ENCODE peak calls at places on chromosomes 4 and X, in ten cellular contexts. One of them, this sample, is unnamed.
A peak's percentile ranks its signal among the peaks of the same experiment; 100 is the strongest.

GRCh38 chr4:51858605-51859211 is 15.8 kb downstream of the DCUN1D4 start:
- DNase-seq in endothelial cell of umbilical vein: no peak
- DNase-seq in esophagus squamous epithelium: no peak
- DNase-seq in heart left ventricle: no peak
- DNase-seq in A549: no peak
- DNase-seq in NB4: no peak
- DNase-seq in body of pancreas: no peak
- DNase-seq in right lobe of liver: no peak
- DNase-seq in K562: no peak
- DNase-seq in H1: no peak
- DNase-seq in this sample: no peak

GRCh38 chrX:22760513-22761057 is 239.2 kb upstream of the DDX53 start:
- DNase-seq in endothelial cell of umbilical vein: no peak
- DNase-seq in esophagus squamous epithelium: no peak
- DNase-seq in heart left ventricle: no peak
- DNase-seq in A549: no peak
- DNase-seq in NB4: no peak
- DNase-seq in body of pancreas: no peak
- DNase-seq in right lobe of liver: no peak
- DNase-seq in K562: no peak
- DNase-seq in H1: no peak
- DNase-seq in this sample: no peak

GRCh38 chrX:109036624-109037023 is 300.3 kb upstream of the IRS4 start:
- DNase-seq in endothelial cell of umbilical vein: no peak
- DNase-seq in esophagus squamous epithelium: no peak
- DNase-seq in heart left ventricle: no peak
- DNase-seq in A549: no peak
- DNase-seq in NB4: no peak
- DNase-seq in body of pancreas: no peak
- DNase-seq in right lobe of liver: no peak
- DNase-seq in K562: no peak
- DNase-seq in H1: no peak
- DNase-seq in this sample: no peak

GRCh38 chrX:147476008-147476407 is 435.7 kb upstream of the FMR1 start:
- DNase-seq in endothelial cell of umbilical vein: no peak
- DNase-seq in esophagus squamous epithelium: no peak
- DNase-seq in heart left ventricle: no peak
- DNase-seq in A549: no peak
- DNase-seq in NB4: peak; percentile 24
- DNase-seq in body of pancreas: peak; percentile 22
- DNase-seq in right lobe of liver: no peak
- DNase-seq in K562: peak; percentile 4
- DNase-seq in H1: no peak
- DNase-seq in this sample: no peak

GRCh38 chrX:47664737-47665136 is 5.8 kb upstream of the UXT start:
- DNase-seq in endothelial cell of umbilical vein: no peak
- DNase-seq in esophagus squamous epithelium: no peak
- DNase-seq in heart left ventricle: no peak
- DNase-seq in A549: no peak
- DNase-seq in NB4: no peak
- DNase-seq in body of pancreas: no peak
- DNase-seq in right lobe of liver: no peak
- DNase-seq in K562: peak; percentile 24
- DNase-seq in H1: no peak
- DNase-seq in this sample: no peak

GRCh38 chr4:188030401-188030800 is 34.8 kb downstream of the ZFP42 start:
- DNase-seq in endothelial cell of umbilical vein: no peak
- DNase-seq in esophagus squamous epithelium: no peak
- DNase-seq in heart left ventricle: no peak
- DNase-seq in A549: no peak
- DNase-seq in NB4: no peak
- DNase-seq in body of pancreas: no peak
- DNase-seq in right lobe of liver: no peak
- DNase-seq in K562: no peak
- DNase-seq in H1: no peak
- DNase-seq in this sample: no peak

GRCh38 chr4:146257511-146257910 is 43.2 kb downstream of the REELD1 start:
- DNase-seq in endothelial cell of umbilical vein: no peak
- DNase-seq in esophagus squamous epithelium: no peak
- DNase-seq in heart left ventricle: no peak
- DNase-seq in A549: no peak
- DNase-seq in NB4: no peak
- DNase-seq in body of pancreas: no peak
- DNase-seq in right lobe of liver: no peak
- DNase-seq in K562: no peak
- DNase-seq in H1: no peak
- DNase-seq in this sample: no peak

GRCh38 chrX:34521563-34521962 is 135.5 kb downstream of the TMEM47 start:
- DNase-seq in endothelial cell of umbilical vein: peak; percentile 51
- DNase-seq in esophagus squamous epithelium: no peak
- DNase-seq in heart left ventricle: no peak
- DNase-seq in A549: no peak
- DNase-seq in NB4: peak; percentile 3
- DNase-seq in body of pancreas: no peak
- DNase-seq in right lobe of liver: no peak
- DNase-seq in K562: no peak
- DNase-seq in H1: peak; percentile 39
- DNase-seq in this sample: no peak

GRCh38 chrX:45765726-45766125 is 565.0 kb upstream of the DIPK2B start:
- DNase-seq in endothelial cell of umbilical vein: no peak
- DNase-seq in esophagus squamous epithelium: no peak
- DNase-seq in heart left ventricle: no peak
- DNase-seq in A549: no peak
- DNase-seq in NB4: peak; percentile 35
- DNase-seq in body of pancreas: no peak
- DNase-seq in right lobe of liver: no peak
- DNase-seq in K562: no peak
- DNase-seq in H1: no peak
- DNase-seq in this sample: no peak

GRCh38 chrX:1012678-1013300 is 199.7 kb downstream of the CRLF2 start:
- DNase-seq in endothelial cell of umbilical vein: no peak
- DNase-seq in esophagus squamous epithelium: no peak
- DNase-seq in heart left ventricle: no peak
- DNase-seq in A549: no peak
- DNase-seq in NB4: no peak
- DNase-seq in body of pancreas: no peak
- DNase-seq in right lobe of liver: no peak
- DNase-seq in K562: peak; percentile 10
- DNase-seq in H1: no peak
- DNase-seq in this sample: no peak

GRCh38 chr4:26175016-26175786 is 145.6 kb upstream of the RBPJ start:
- DNase-seq in endothelial cell of umbilical vein: no peak
- DNase-seq in esophagus squamous epithelium: no peak
- DNase-seq in heart left ventricle: no peak
- DNase-seq in A549: no peak
- DNase-seq in NB4: no peak
- DNase-seq in body of pancreas: no peak
- DNase-seq in right lobe of liver: no peak
- DNase-seq in K562: no peak
- DNase-seq in H1: no peak
- DNase-seq in this sample: no peak

GRCh38 chr4:138650917-138651564 is 364.5 kb upstream of the NOCT start:
- DNase-seq in endothelial cell of umbilical vein: no peak
- DNase-seq in esophagus squamous epithelium: no peak
- DNase-seq in heart left ventricle: no peak
- DNase-seq in A549: no peak
- DNase-seq in NB4: peak; percentile 81
- DNase-seq in body of pancreas: no peak
- DNase-seq in right lobe of liver: no peak
- DNase-seq in K562: no peak
- DNase-seq in H1: no peak
- DNase-seq in this sample: peak; percentile 23

GRCh38 chr4:29311231-29311630 is 1408.9 kb upstream of the PCDH7 start:
- DNase-seq in endothelial cell of umbilical vein: peak; percentile 80
- DNase-seq in esophagus squamous epithelium: no peak
- DNase-seq in heart left ventricle: no peak
- DNase-seq in A549: no peak
- DNase-seq in NB4: no peak
- DNase-seq in body of pancreas: no peak
- DNase-seq in right lobe of liver: no peak
- DNase-seq in K562: no peak
- DNase-seq in H1: no peak
- DNase-seq in this sample: no peak

GRCh38 chrX:118221733-118222132 is 105.1 kb upstream of the KLHL13 start:
- DNase-seq in endothelial cell of umbilical vein: peak; percentile 46
- DNase-seq in esophagus squamous epithelium: no peak
- DNase-seq in heart left ventricle: no peak
- DNase-seq in A549: no peak
- DNase-seq in NB4: no peak
- DNase-seq in body of pancreas: no peak
- DNase-seq in right lobe of liver: no peak
- DNase-seq in K562: no peak
- DNase-seq in H1: no peak
- DNase-seq in this sample: no peak

GRCh38 chr4:183118585-183118984 is 19.5 kb downstream of the WWC2 start:
- DNase-seq in endothelial cell of umbilical vein: peak; percentile 73
- DNase-seq in esophagus squamous epithelium: no peak
- DNase-seq in heart left ventricle: no peak
- DNase-seq in A549: no peak
- DNase-seq in NB4: no peak
- DNase-seq in body of pancreas: peak; percentile 29
- DNase-seq in right lobe of liver: no peak
- DNase-seq in K562: no peak
- DNase-seq in H1: no peak
- DNase-seq in this sample: peak; percentile 32

GRCh38 chr4:150280081-150280950 is 202.1 kb downstream of the DCLK2 start:
- DNase-seq in endothelial cell of umbilical vein: peak; percentile 40
- DNase-seq in esophagus squamous epithelium: no peak
- DNase-seq in heart left ventricle: no peak
- DNase-seq in A549: no peak
- DNase-seq in NB4: peak; percentile 58
- DNase-seq in body of pancreas: no peak
- DNase-seq in right lobe of liver: no peak
- DNase-seq in K562: no peak
- DNase-seq in H1: no peak
- DNase-seq in this sample: peak; percentile 21

GRCh38 chrX:155022587-155022986 is at the start of gene F8:
- DNase-seq in endothelial cell of umbilical vein: no peak
- DNase-seq in esophagus squamous epithelium: no peak
- DNase-seq in heart left ventricle: no peak
- DNase-seq in A549: no peak
- DNase-seq in NB4: no peak
- DNase-seq in body of pancreas: no peak
- DNase-seq in right lobe of liver: no peak
- DNase-seq in K562: no peak
- DNase-seq in H1: no peak
- DNase-seq in this sample: no peak
- TF ChIP-seq POLR2A in endothelial cell of umbilical vein: no peak
- TF ChIP-seq POLR2A in esophagus squamous epithelium: no peak
- TF ChIP-seq POLR2A in heart left ventricle: no peak
- TF ChIP-seq POLR2A in A549: no peak
- TF ChIP-seq POLR2A in NB4: no peak
- TF ChIP-seq POLR2A in body of pancreas: no peak
- TF ChIP-seq POLR2A in right lobe of liver: no peak
- TF ChIP-seq POLR2A in K562: no peak
- TF ChIP-seq POLR2A in H1: no peak
- TF ChIP-seq POLR2A in this sample: no peak

GRCh38 chrX:149493567-149494562 is 11.2 kb downstream of the IDS start:
- DNase-seq in endothelial cell of umbilical vein: no peak
- DNase-seq in esophagus squamous epithelium: no peak
- DNase-seq in heart left ventricle: peak; percentile 45
- DNase-seq in A549: no peak
- DNase-seq in NB4: peak; percentile 46
- DNase-seq in body of pancreas: no peak
- DNase-seq in right lobe of liver: no peak
- DNase-seq in K562: peak; percentile 14
- DNase-seq in H1: no peak
- DNase-seq in this sample: no peak
- TF ChIP-seq POLR2A in endothelial cell of umbilical vein: no peak
- TF ChIP-seq POLR2A in esophagus squamous epithelium: no peak
- TF ChIP-seq POLR2A in heart left ventricle: no peak
- TF ChIP-seq POLR2A in A549: no peak
- TF ChIP-seq POLR2A in NB4: no peak
- TF ChIP-seq POLR2A in body of pancreas: no peak
- TF ChIP-seq POLR2A in right lobe of liver: no peak
- TF ChIP-seq POLR2A in K562: no peak
- TF ChIP-seq POLR2A in H1: no peak
- TF ChIP-seq POLR2A in this sample: no peak

DNA sequence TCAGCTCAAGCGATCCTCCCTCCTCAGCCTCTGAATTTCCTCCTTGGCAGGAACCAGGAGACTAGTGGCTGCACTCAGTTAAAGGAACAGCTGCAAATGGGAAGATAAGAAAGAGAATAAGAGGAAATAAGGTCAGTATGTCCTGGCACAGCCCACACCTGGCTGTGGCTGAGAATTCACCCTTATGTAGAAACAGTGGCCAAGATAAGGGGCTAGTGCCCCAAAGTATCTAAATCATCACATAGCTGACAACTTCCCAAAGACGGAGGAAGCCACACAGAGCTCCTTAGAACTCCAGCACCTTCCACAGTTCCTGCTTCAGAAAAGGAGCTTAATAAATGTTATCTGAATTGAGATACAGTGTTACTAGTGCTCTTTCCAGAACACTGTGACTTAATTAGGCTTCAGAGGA is 2.3 kb upstream of the CHIC2 start:
- DNase-seq in endothelial cell of umbilical vein: peak; percentile 82
- DNase-seq in esophagus squamous epithelium: no peak
- DNase-seq in heart left ventricle: no peak
- DNase-seq in A549: no peak
- DNase-seq in NB4: peak; percentile 19
- DNase-seq in body of pancreas: peak; percentile 13
- DNase-seq in right lobe of liver: no peak
- DNase-seq in K562: peak; percentile 63
- DNase-seq in H1: no peak
- DNase-seq in this sample: no peak
- TF ChIP-seq POLR2A in endothelial cell of umbilical vein: no peak
- TF ChIP-seq POLR2A in esophagus squamous epithelium: no peak
- TF ChIP-seq POLR2A in heart left ventricle: no peak
- TF ChIP-seq POLR2A in A549: no peak
- TF ChIP-seq POLR2A in NB4: no peak
- TF ChIP-seq POLR2A in body of pancreas: no peak
- TF ChIP-seq POLR2A in right lobe of liver: no peak
- TF ChIP-seq POLR2A in K562: no peak
- TF ChIP-seq POLR2A in H1: no peak
- TF ChIP-seq POLR2A in this sample: no peak

DNA sequence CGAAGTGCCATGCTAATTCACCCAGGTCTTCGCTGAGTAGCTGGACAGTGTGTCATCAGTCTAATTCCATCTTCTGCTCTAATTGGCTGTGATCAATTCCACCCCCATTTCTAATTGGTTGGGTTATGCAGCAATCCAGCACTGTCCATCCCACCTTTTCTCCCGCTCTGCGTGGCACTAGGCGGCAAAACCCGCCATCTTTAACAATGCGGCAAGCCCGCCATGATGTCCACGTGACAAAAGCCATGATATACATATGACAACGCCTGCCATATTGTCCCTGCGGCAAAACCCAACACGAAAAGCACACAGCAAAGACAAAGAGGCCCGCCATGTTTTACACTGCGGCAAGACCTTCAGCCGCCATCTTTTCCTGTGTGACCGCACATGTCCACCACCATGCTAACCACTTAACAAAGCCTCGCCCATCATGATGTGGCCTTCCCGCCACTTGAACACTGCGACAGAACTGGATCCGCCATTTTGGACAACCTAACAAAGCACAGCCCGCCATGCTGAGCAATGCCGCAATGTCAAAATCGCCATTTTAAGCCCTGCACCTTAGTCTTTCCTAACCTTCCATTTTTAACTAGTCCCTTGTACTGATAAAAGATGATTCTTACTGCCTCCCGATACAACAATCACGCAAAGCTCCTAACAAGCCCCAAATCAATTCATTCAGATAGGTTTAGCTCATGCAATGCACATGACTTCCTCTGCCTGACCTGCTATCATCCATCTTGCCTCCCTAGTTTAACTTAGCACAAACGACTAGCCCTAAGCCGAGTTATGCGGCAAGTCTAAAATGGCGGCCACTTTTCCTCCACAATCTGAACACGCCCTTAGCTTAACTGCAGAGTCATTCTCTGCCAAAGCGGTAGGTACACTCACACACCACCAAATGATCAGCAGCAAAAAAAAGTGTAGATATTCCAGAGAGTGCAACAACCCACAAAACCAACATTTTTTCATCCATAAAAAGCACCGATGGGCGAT is 288.3 kb downstream of the CHIC1 start:
- DNase-seq in endothelial cell of umbilical vein: no peak
- DNase-seq in esophagus squamous epithelium: peak; percentile 61
- DNase-seq in heart left ventricle: no peak
- DNase-seq in A549: no peak
- DNase-seq in NB4: no peak
- DNase-seq in body of pancreas: peak; percentile 90
- DNase-seq in right lobe of liver: peak; percentile 84
- DNase-seq in K562: peak; percentile 34
- DNase-seq in H1: no peak
- DNase-seq in this sample: no peak
- TF ChIP-seq POLR2A in endothelial cell of umbilical vein: no peak
- TF ChIP-seq POLR2A in esophagus squamous epithelium: no peak
- TF ChIP-seq POLR2A in heart left ventricle: no peak
- TF ChIP-seq POLR2A in A549: no peak
- TF ChIP-seq POLR2A in NB4: no peak
- TF ChIP-seq POLR2A in body of pancreas: no peak
- TF ChIP-seq POLR2A in right lobe of liver: peak; percentile 18
- TF ChIP-seq POLR2A in K562: peak; percentile 51
- TF ChIP-seq POLR2A in H1: no peak
- TF ChIP-seq POLR2A in this sample: no peak

This sample was measured in H54.